ENCODE peak calls at places on chromosomes 4 and X, in four cellular contexts. One of them, this sample, is unnamed.

GRCh38 chrX:49282647-49283011 is 13.0 kb downstream of the PPP1R3F start:
- DNase-seq in CD8-positive, alpha-beta T cell: no peak
- DNase-seq in left lung: no peak
- DNase-seq in aorta: no peak
- DNase-seq in this sample: peak

GRCh38 chr4:147707892-147708672 is 23.8 kb upstream of the ARHGAP10 start:
- DNase-seq in CD8-positive, alpha-beta T cell: no peak
- DNase-seq in left lung: no peak
- DNase-seq in aorta: no peak
- DNase-seq in this sample: peak

GRCh38 chr4:154332681-154333421 is 158.7 kb downstream of the DCHS2 start:
- DNase-seq in CD8-positive, alpha-beta T cell: peak
- DNase-seq in left lung: peak
- DNase-seq in aorta: peak
- DNase-seq in this sample: peak

GRCh38 chrX:19513383-19513782 is 1.9 kb downstream of the MAP3K15 start:
- DNase-seq in CD8-positive, alpha-beta T cell: no peak
- DNase-seq in left lung: peak
- DNase-seq in aorta: no peak
- DNase-seq in this sample: no peak

GRCh38 chr4:48722509-48723446 is 57.3 kb downstream of the FRYL start:
- DNase-seq in CD8-positive, alpha-beta T cell: no peak
- DNase-seq in left lung: no peak
- DNase-seq in aorta: no peak
- DNase-seq in this sample: no peak

GRCh38 chrX:103831803-103832544 is at the start of gene RAB9B:
- DNase-seq in CD8-positive, alpha-beta T cell: peak
- DNase-seq in left lung: peak
- DNase-seq in aorta: peak
- DNase-seq in this sample: peak

GRCh38 chr4:100826067-100826466 is 308.2 kb upstream of the EMCN start:
- DNase-seq in CD8-positive, alpha-beta T cell: no peak
- DNase-seq in left lung: no peak
- DNase-seq in aorta: no peak
- DNase-seq in this sample: no peak

GRCh38 chrX:119685225-119686066 is 7.5 kb downstream of the SEPTIN6 start:
- DNase-seq in CD8-positive, alpha-beta T cell: peak
- DNase-seq in left lung: no peak
- DNase-seq in aorta: peak
- DNase-seq in this sample: no peak

GRCh38 chrX:17595456-17596035 is 141.7 kb upstream of the SCML1 start:
- DNase-seq in CD8-positive, alpha-beta T cell: no peak
- DNase-seq in left lung: no peak
- DNase-seq in aorta: no peak
- DNase-seq in this sample: no peak

GRCh38 chr4:8164687-8165086 is 6.1 kb upstream of the ABLIM2 start:
- DNase-seq in CD8-positive, alpha-beta T cell: no peak
- DNase-seq in left lung: no peak
- DNase-seq in aorta: no peak
- DNase-seq in this sample: no peak

GRCh38 chrX:134416106-134416505 is 43.9 kb upstream of the HPRT1 start:
- DNase-seq in CD8-positive, alpha-beta T cell: no peak
- DNase-seq in left lung: no peak
- DNase-seq in aorta: no peak
- DNase-seq in this sample: no peak

GRCh38 chr4:120056249-120056648 is 10.4 kb downstream of the MAD2L1 start:
- DNase-seq in CD8-positive, alpha-beta T cell: no peak
- DNase-seq in left lung: no peak
- DNase-seq in aorta: no peak
- DNase-seq in this sample: no peak

GRCh38 chr4:108215055-108215454 is 46.3 kb upstream of the LEF1 start:
- DNase-seq in CD8-positive, alpha-beta T cell: no peak
- DNase-seq in left lung: no peak
- DNase-seq in aorta: no peak
- DNase-seq in this sample: no peak

GRCh38 chr4:159655547-159655946 is 552.7 kb downstream of the RAPGEF2 start:
- DNase-seq in CD8-positive, alpha-beta T cell: no peak
- DNase-seq in left lung: no peak
- DNase-seq in aorta: no peak
- DNase-seq in this sample: peak

GRCh38 chr4:48129307-48130014 is 4.6 kb downstream of the TXK start:
- DNase-seq in CD8-positive, alpha-beta T cell: peak
- DNase-seq in left lung: no peak
- DNase-seq in aorta: no peak
- DNase-seq in this sample: no peak

GRCh38 chr4:18389118-18389517 is 367.6 kb upstream of the LCORL start:
- DNase-seq in CD8-positive, alpha-beta T cell: no peak
- DNase-seq in left lung: no peak
- DNase-seq in aorta: no peak
- DNase-seq in this sample: no peak

GRCh38 chrX:129743835-129744234 is 5.1 kb downstream of the XPNPEP2 start:
- DNase-seq in CD8-positive, alpha-beta T cell: no peak
- DNase-seq in left lung: no peak
- DNase-seq in aorta: no peak
- DNase-seq in this sample: no peak

GRCh38 chr4:102157984-102158383 is 187.3 kb downstream of the SLC39A8 start:
- DNase-seq in CD8-positive, alpha-beta T cell: no peak
- DNase-seq in left lung: no peak
- DNase-seq in aorta: no peak
- DNase-seq in this sample: no peak

GRCh38 chr4:167218022-167218608 is 16.2 kb downstream of the SPOCK3 start:
- DNase-seq in CD8-positive, alpha-beta T cell: no peak
- DNase-seq in left lung: no peak
- DNase-seq in aorta: no peak
- DNase-seq in this sample: no peak

GRCh38 chr4:108337923-108338322 is 169.2 kb upstream of the LEF1 start:
- DNase-seq in CD8-positive, alpha-beta T cell: no peak
- DNase-seq in left lung: no peak
- DNase-seq in aorta: no peak
- DNase-seq in this sample: peak

GRCh38 chr4:113256946-113257345 is 207.5 kb downstream of the ANK2 start:
- DNase-seq in CD8-positive, alpha-beta T cell: no peak
- DNase-seq in left lung: no peak
- DNase-seq in aorta: no peak
- DNase-seq in this sample: no peak

GRCh38 chr4:76804060-76804459 is 93.9 kb downstream of the SOWAHB start:
- DNase-seq in CD8-positive, alpha-beta T cell: no peak
- DNase-seq in left lung: no peak
- DNase-seq in aorta: no peak
- DNase-seq in this sample: peak

GRCh38 chrX:80808854-80809493 is 703 bp downstream of the BRWD3 start:
- DNase-seq in CD8-positive, alpha-beta T cell: peak
- DNase-seq in left lung: peak
- DNase-seq in aorta: no peak
- DNase-seq in this sample: no peak

GRCh38 chr4:183532823-183533222 is 28.0 kb downstream of the ING2 start:
- DNase-seq in CD8-positive, alpha-beta T cell: no peak
- DNase-seq in left lung: no peak
- DNase-seq in aorta: no peak
- DNase-seq in this sample: peak

GRCh38 chr4:141352775-141353544 is 132.3 kb downstream of the ZNF330 start:
- DNase-seq in CD8-positive, alpha-beta T cell: no peak
- DNase-seq in left lung: no peak
- DNase-seq in aorta: no peak
- DNase-seq in this sample: peak

GRCh38 chrX:115259238-115259875 is 25.5 kb upstream of the LRCH2 start:
- DNase-seq in CD8-positive, alpha-beta T cell: no peak
- DNase-seq in left lung: no peak
- DNase-seq in aorta: no peak
- DNase-seq in this sample: no peak

GRCh38 chr4:682490-683172 is 6.3 kb downstream of the SLC49A3 start:
- DNase-seq in CD8-positive, alpha-beta T cell: no peak
- DNase-seq in left lung: no peak
- DNase-seq in aorta: peak
- DNase-seq in this sample: no peak

GRCh38 chr4:2534904-2535385 is 1.5 kb upstream of the FAM193A start:
- DNase-seq in CD8-positive, alpha-beta T cell: no peak
- DNase-seq in left lung: no peak
- DNase-seq in aorta: no peak
- DNase-seq in this sample: no peak

GRCh38 chr4:4358093-4358840 is 28.6 kb upstream of the NSG1 start:
- DNase-seq in CD8-positive, alpha-beta T cell: no peak
- DNase-seq in left lung: no peak
- DNase-seq in aorta: no peak
- DNase-seq in this sample: no peak

GRCh38 chrX:154748712-154749339 is 2.1 kb downstream of the GAB3 start:
- DNase-seq in CD8-positive, alpha-beta T cell: peak
- DNase-seq in left lung: no peak
- DNase-seq in aorta: no peak
- DNase-seq in this sample: peak

GRCh38 chr4:119692001-119692400 is 63.4 kb upstream of the PDE5A start:
- DNase-seq in CD8-positive, alpha-beta T cell: no peak
- DNase-seq in left lung: no peak
- DNase-seq in aorta: no peak
- DNase-seq in this sample: peak

GRCh38 chr4:115883862-115884261 is 770.4 kb upstream of the NDST4 start:
- DNase-seq in CD8-positive, alpha-beta T cell: no peak
- DNase-seq in left lung: no peak
- DNase-seq in aorta: no peak
- DNase-seq in this sample: no peak
- H3K27ac ChIP-seq in CD8-positive, alpha-beta T cell: no peak
- H3K27ac ChIP-seq in left lung: no peak
- H3K27ac ChIP-seq in aorta: no peak
- H3K27ac ChIP-seq in this sample: no peak

DNA sequence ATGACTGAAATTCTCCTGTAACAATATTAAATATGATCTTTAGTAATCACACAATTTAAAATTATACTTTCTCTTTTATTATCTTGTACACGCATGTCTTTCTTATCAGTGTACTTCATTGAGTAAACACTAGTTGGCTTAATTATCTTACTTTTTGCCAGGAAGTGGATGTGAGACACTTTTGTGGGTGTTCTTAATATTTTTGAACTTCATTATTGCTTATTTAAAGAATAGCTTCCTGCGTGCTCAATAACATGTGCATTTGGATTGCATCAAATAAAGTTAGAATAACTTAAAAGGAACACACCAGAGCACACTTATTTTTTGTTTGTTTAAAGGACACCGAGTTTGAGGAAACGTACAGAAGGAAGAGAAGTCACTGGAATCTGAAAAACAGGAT is 128.5 kb upstream of the VEGFC start:
- DNase-seq in CD8-positive, alpha-beta T cell: no peak
- DNase-seq in left lung: no peak
- DNase-seq in aorta: no peak
- DNase-seq in this sample: no peak
- H3K27ac ChIP-seq in CD8-positive, alpha-beta T cell: no peak
- H3K27ac ChIP-seq in left lung: no peak
- H3K27ac ChIP-seq in aorta: no peak
- H3K27ac ChIP-seq in this sample: peak

GRCh38 chr4:177485528-177485927 is 43.3 kb upstream of the AGA start:
- DNase-seq in CD8-positive, alpha-beta T cell: no peak
- DNase-seq in left lung: no peak
- DNase-seq in aorta: no peak
- DNase-seq in this sample: peak

GRCh38 chr4:177484613-177485021 is 42.4 kb upstream of the AGA start:
- DNase-seq in CD8-positive, alpha-beta T cell: no peak
- DNase-seq in left lung: no peak
- DNase-seq in aorta: no peak
- DNase-seq in this sample: peak

GRCh38 chr4:177480796-177481195 is 38.6 kb upstream of the AGA start:
- DNase-seq in CD8-positive, alpha-beta T cell: no peak
- DNase-seq in left lung: no peak
- DNase-seq in aorta: no peak
- DNase-seq in this sample: peak

GRCh38 chr4:177483271-177483670 is 41.0 kb upstream of the AGA start:
- DNase-seq in CD8-positive, alpha-beta T cell: no peak
- DNase-seq in left lung: no peak
- DNase-seq in aorta: no peak
- DNase-seq in this sample: no peak

DNA sequence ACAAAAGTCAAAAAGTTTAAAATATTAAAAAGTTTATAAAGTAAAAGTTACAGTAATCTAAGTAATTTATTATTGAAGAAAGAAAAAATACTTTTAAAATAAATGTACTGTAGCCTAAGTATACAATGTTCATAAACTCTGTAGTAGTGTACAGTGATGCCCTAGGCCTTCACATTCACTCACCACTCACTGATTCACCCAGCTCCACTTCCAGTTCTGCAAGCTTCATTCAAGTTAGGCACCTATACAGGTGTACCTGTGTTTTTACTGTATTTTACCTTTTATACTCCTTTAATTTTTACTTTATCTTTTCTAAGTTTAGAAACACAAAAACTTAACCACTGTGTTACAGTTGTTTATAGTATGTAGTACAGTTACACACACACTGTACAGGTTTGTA is 40.1 kb upstream of the AGA start:
- DNase-seq in CD8-positive, alpha-beta T cell: no peak
- DNase-seq in left lung: no peak
- DNase-seq in aorta: no peak
- DNase-seq in this sample: no peak
- H3K27ac ChIP-seq in CD8-positive, alpha-beta T cell: no peak
- H3K27ac ChIP-seq in left lung: no peak
- H3K27ac ChIP-seq in aorta: no peak
- H3K27ac ChIP-seq in this sample: no peak

GRCh38 chr4:153293675-153294057 is 50.8 kb upstream of the MND1 start:
- DNase-seq in CD8-positive, alpha-beta T cell: no peak
- DNase-seq in left lung: no peak
- DNase-seq in aorta: no peak
- DNase-seq in this sample: no peak

GRCh38 chr4:153296424-153296823 is 48.1 kb upstream of the MND1 start:
- DNase-seq in CD8-positive, alpha-beta T cell: no peak
- DNase-seq in left lung: peak
- DNase-seq in aorta: no peak
- DNase-seq in this sample: no peak

GRCh38 chr4:153294631-153295030 is 49.9 kb upstream of the MND1 start:
- DNase-seq in CD8-positive, alpha-beta T cell: no peak
- DNase-seq in left lung: no peak
- DNase-seq in aorta: no peak
- DNase-seq in this sample: no peak

GRCh38 chr4:153295131-153295755 is 49.2 kb upstream of the MND1 start:
- DNase-seq in CD8-positive, alpha-beta T cell: no peak
- DNase-seq in left lung: no peak
- DNase-seq in aorta: no peak
- DNase-seq in this sample: no peak

DNA sequence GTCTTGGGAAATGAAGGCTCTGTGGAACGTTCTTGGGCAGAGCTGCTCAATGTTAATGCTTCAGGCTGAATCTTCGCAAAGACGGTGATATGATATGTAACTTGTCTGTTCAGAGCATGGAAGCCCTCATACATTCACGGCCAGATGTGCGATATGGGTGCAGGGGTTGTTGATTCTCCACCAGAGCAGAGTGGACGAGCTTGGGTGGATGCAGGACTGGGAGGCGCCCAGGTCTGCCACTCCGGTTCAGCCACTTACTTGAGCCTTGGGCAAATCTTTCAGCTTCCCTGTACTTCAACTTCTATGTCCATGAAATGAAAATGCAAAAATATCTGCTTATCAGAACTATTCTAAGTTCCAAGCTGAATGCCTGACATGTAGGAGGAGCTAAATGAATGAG is 47.4 kb upstream of the MND1 start:
- DNase-seq in CD8-positive, alpha-beta T cell: no peak
- DNase-seq in left lung: no peak
- DNase-seq in aorta: no peak
- DNase-seq in this sample: no peak
- H3K27ac ChIP-seq in CD8-positive, alpha-beta T cell: no peak
- H3K27ac ChIP-seq in left lung: no peak
- H3K27ac ChIP-seq in aorta: no peak
- H3K27ac ChIP-seq in this sample: no peak

This sample was measured in brain microvascular endothelial cell.